ENCODE peak calls at places on chromosomes 1 and 21, in six cellular contexts. V is IMR-90, A is neuronal stem cell, L is H1, U is trophoblast cell, O is H9. P is an unnamed sample.

GRCh38 chr1:155318082-155318481 is 2.6 kb upstream of the RUSC1 start:
- DNase-seq in A (no peak), V (no peak), U (no peak), O (no peak), L (no peak), P (no peak)

GRCh38 chr21:43361493-43362296 is 65.2 kb downstream of the SIK1 start:
- DNase-seq in V (peak; percentile 79), L (no peak), O (no peak), U (no peak), A (no peak), P (peak; percentile 35)

GRCh38 chr1:62325696-62326095 is 6.5 kb upstream of the KANK4 start:
- DNase-seq in L (no peak), V (no peak), O (no peak), U (peak; percentile 82), A (no peak), P (no peak)

GRCh38 chr21:41626038-41626437 is 118.1 kb upstream of the TMPRSS2 start:
- DNase-seq in A (no peak), U (no peak), V (no peak), O (no peak), L (no peak), P (no peak)

GRCh38 chr1:198700396-198700795 is 61.6 kb downstream of the PTPRC start:
- DNase-seq in O (no peak), V (no peak), L (no peak), A (no peak), U (no peak), P (peak; percentile 8)

GRCh38 chr1:119008483-119009299 is 20.5 kb upstream of the TBX15 start:
- DNase-seq in V (peak; percentile 54), O (peak; percentile 60), U (no peak), A (peak; percentile 52), L (peak; percentile 63), P (peak; percentile 61)

GRCh38 chr1:3064901-3065300 is 4.1 kb upstream of the PRDM16 start:
- DNase-seq in L (no peak), V (no peak), O (no peak), U (no peak), A (no peak), P (no peak)

GRCh38 chr21:21034046-21034445 is 35.8 kb downstream of the NCAM2 start:
- DNase-seq in U (no peak), L (no peak), O (no peak), A (no peak), V (no peak), P (no peak)

GRCh38 chr1:44294588-44295007 is 60.5 kb downstream of the ERI3 start:
- DNase-seq in L (peak; percentile 61), U (no peak), A (no peak), O (peak; percentile 73), V (peak; percentile 79), P (no peak)

GRCh38 chr1:197918815-197919522 is 1.8 kb downstream of the LHX9 start:
- DNase-seq in O (no peak), A (peak; percentile 9), U (no peak), V (no peak), L (peak; percentile 50), P (no peak)

GRCh38 chr1:183607322-183607980 is 17.2 kb upstream of the NCF2 start:
- DNase-seq in U (no peak), V (no peak), O (no peak), A (no peak), L (no peak), P (no peak)

GRCh38 chr1:235997916-235998315 is 67.0 kb downstream of the NID1 start:
- DNase-seq in O (no peak), A (no peak), V (no peak), U (peak; percentile 54), L (no peak), P (no peak)

GRCh38 chr1:174995916-174996315 is 3.8 kb upstream of the CACYBP start:
- DNase-seq in V (peak; percentile 61), A (no peak), O (no peak), L (no peak), U (no peak), P (peak; percentile 26)

GRCh38 chr21:17679002-17679600 is 66.4 kb upstream of the BTG3 start:
- DNase-seq in A (peak; percentile 33), L (no peak), U (no peak), V (peak; percentile 71), O (no peak), P (peak; percentile 77)

GRCh38 chr1:202144510-202145324 is at the start of gene ARL8A:
- DNase-seq in O (no peak), V (peak; percentile 10), L (peak; percentile 83), A (no peak), U (peak; percentile 36), P (peak; percentile 54)

GRCh38 chr1:47507921-47508894 is 70.4 kb downstream of the FOXD2 start:
- DNase-seq in O (peak; percentile 50), L (peak; percentile 57), V (no peak), U (no peak), A (no peak), P (no peak)

GRCh38 chr1:95018602-95019369 is 54.0 kb downstream of the ALG14 start:
- DNase-seq in U (no peak), A (no peak), L (no peak), O (no peak), V (peak; percentile 69), P (peak; percentile 59)

GRCh38 chr1:112788561-112788960 is 73.4 kb upstream of the PPM1J start:
- DNase-seq in A (no peak), L (no peak), V (peak; percentile 72), O (no peak), U (no peak), P (peak; percentile 17)

GRCh38 chr1:109252893-109253802 is 3.8 kb downstream of the CELSR2 start:
- DNase-seq in L (no peak), A (no peak), O (no peak), V (no peak), U (no peak), P (no peak)

GRCh38 chr21:33684923-33685560 is 42.7 kb downstream of the ITSN1 start:
- DNase-seq in L (no peak), U (no peak), A (no peak), V (peak; percentile 50), O (no peak), P (peak; percentile 44)

GRCh38 chr1:225437710-225438437 is 10.0 kb upstream of the LBR start:
- DNase-seq in U (no peak), V (peak; percentile 45), L (no peak), O (peak; percentile 58), A (no peak), P (peak; percentile 41)

GRCh38 chr1:38207275-38207674 is 160.7 kb upstream of the POU3F1 start:
- DNase-seq in A (no peak), O (no peak), V (no peak), U (no peak), L (no peak), P (no peak)

GRCh38 chr1:228379165-228379460 is 27.5 kb downstream of the TRIM11 start:
- DNase-seq in O (no peak), U (no peak), A (peak; percentile 8), V (no peak), L (no peak), P (peak; percentile 46)

GRCh38 chr1:178310685-178311105 is 186.1 kb downstream of the CLEC20A start:
- DNase-seq in O (no peak), L (no peak), U (peak; percentile 14), V (peak; percentile 80), A (peak; percentile 65), P (peak; percentile 89)

GRCh38 chr1:72891976-72892375 is 609.6 kb upstream of the NEGR1 start:
- DNase-seq in O (no peak), U (no peak), V (no peak), L (no peak), A (no peak), P (no peak)

GRCh38 chr1:72892461-72892860 is 610.1 kb upstream of the NEGR1 start:
- DNase-seq in A (no peak), L (no peak), O (no peak), U (no peak), V (no peak), P (no peak)
- H3K14ac ChIP-seq in A (no peak overlapping the region), L (no peak overlapping the region), O (no peak overlapping the region), U (no peak overlapping the region), V (no peak overlapping the region), P (no peak overlapping the region)

GRCh38 chr1:85580046-85580411 is 532 bp upstream of the CCN1 start:
- DNase-seq in L (peak; percentile 56), U (peak; percentile 49), A (no peak), V (peak; percentile 83), O (no peak), P (peak; percentile 76)
- H2BK120ac ChIP-seq in L (no peak overlapping the region), U (peak overlapping the region; percentile 6), A (no peak overlapping the region), V (peak overlapping the region; percentile 95), O (peak overlapping the region; percentile 70), P (peak overlapping the region; percentile 94)

DNA sequence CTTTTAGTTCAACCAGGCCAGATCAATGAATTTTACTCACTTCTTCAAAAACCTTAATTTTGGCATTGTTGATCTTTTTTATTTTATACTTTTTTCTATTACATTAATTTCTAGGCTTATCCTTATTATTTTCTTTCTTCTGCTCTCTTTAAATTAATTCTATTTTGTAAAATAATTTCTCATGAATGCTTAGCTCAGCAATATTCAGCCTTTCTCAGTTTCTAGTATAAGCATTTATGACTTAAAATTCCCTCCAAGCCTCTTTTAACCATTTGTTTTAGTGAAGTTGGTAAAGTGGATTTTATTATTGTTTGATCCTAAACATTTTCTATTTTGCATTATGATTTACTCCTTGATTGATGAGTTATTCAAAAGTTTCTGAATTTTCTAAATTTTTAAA is 20.6 kb upstream of the SAMD13 start:
- DNase-seq in O (no peak), L (no peak), U (no peak), V (no peak), A (no peak), P (no peak)
- H3K14ac ChIP-seq in O (no peak overlapping the region), L (no peak overlapping the region), U (no peak overlapping the region), V (no peak overlapping the region), A (no peak overlapping the region), P (no peak overlapping the region)

GRCh38 chr1:31702836-31703404 is 897 bp downstream of the COL16A1 start:
- DNase-seq in A (no peak), U (peak; percentile 55), O (no peak), L (no peak), V (peak; percentile 9), P (no peak)

GRCh38 chr1:31705080-31705866 is 1.5 kb upstream of the COL16A1 start:
- DNase-seq in U (peak; percentile 54), A (no peak), V (peak; percentile 55), O (peak; percentile 81), L (peak; percentile 80), P (peak; percentile 87)

GRCh38 chr1:31703431-31704260 is at the start of gene COL16A1:
- DNase-seq in U (no peak), L (peak; percentile 83), A (no peak), V (peak; percentile 52), O (peak; percentile 71), P (peak; percentile 67)

GRCh38 chr1:31706384-31707058 is 2.7 kb upstream of the COL16A1 start:
- DNase-seq in A (no peak), O (no peak), V (peak; percentile 21), U (no peak), L (no peak), P (no peak)

DNA sequence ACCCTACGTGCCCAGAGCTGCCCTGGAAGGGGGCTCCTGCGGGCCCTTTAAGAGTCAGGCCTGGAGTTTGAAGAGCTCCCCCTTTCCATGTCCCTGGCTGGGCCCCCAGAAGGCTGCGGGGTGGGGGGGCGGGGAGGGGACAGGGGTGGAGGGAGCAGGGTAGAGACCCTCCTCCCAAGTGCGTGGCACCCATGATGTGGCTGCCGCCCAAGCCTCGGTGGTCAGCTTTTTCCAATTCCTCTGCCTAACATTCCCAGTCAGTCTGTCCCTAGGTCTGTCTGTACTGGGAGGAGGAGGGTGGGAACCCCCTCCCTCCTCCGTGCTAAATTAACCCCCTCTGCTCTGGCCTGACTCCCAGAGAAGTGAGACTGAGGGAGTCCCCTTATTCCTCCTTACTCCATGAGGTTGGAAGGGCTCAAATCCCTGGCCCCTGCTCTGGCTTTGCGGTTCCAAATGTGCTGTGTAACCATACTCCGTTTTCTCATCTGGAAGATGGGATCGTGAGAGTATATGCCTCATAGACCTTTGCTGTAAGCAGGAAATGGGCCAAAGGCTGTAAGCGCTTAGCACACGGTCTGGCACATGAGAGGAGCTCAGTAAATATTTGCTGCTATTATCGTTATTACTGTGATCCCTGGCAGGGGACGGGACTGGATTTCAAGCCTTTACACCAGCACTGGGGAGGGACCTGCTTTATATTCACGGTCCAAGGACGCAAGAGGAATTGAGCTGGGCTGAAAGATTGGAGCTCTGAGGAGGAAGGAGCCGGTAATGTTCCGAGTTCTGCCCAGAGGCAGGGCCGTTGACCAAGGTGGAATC is 653 bp upstream of the COL16A1 start:
- DNase-seq in U (peak; percentile 37), A (no peak), V (peak; percentile 70), L (peak; percentile 62), O (no peak), P (peak; percentile 81)
- H2BK120ac ChIP-seq in U (peak overlapping the region; percentile 84), A (no peak overlapping the region), V (peak overlapping the region; percentile 98), L (peak overlapping the region; percentile 62), O (no peak overlapping the region), P (peak overlapping the region; percentile 98)